ENCODE peak calls at places on chromosomes 2 and 18, in six cellular contexts. One of them, this sample, is unnamed.

GRCh38 chr2:80499095-80499494 is 194.5 kb upstream of the LRRTM1 start:
- DNase-seq in upper lobe of right lung: no peak
- DNase-seq in HCT116: peak; percentile 6
- DNase-seq in cardiac muscle cell: peak; percentile 75
- DNase-seq in GM13977: no peak
- DNase-seq in Peyer's patch: no peak
- DNase-seq in this sample: no peak

GRCh38 chr18:77407733-77408132 is 158.1 kb downstream of the GALR1 start:
- DNase-seq in upper lobe of right lung: no peak
- DNase-seq in HCT116: no peak
- DNase-seq in cardiac muscle cell: no peak
- DNase-seq in GM13977: no peak
- DNase-seq in Peyer's patch: no peak
- DNase-seq in this sample: no peak

GRCh38 chr2:180291060-180291459 is 284.0 kb upstream of the CWC22 start:
- DNase-seq in upper lobe of right lung: no peak
- DNase-seq in HCT116: peak; percentile 38
- DNase-seq in cardiac muscle cell: no peak
- DNase-seq in GM13977: no peak
- DNase-seq in Peyer's patch: no peak
- DNase-seq in this sample: no peak

GRCh38 chr2:42446503-42447271 is 47.1 kb downstream of the KCNG3 start:
- DNase-seq in upper lobe of right lung: no peak
- DNase-seq in HCT116: no peak
- DNase-seq in cardiac muscle cell: no peak
- DNase-seq in GM13977: no peak
- DNase-seq in Peyer's patch: no peak
- DNase-seq in this sample: no peak

GRCh38 chr2:8357738-8358137 is 324.1 kb upstream of the ID2 start:
- DNase-seq in upper lobe of right lung: no peak
- DNase-seq in HCT116: no peak
- DNase-seq in cardiac muscle cell: no peak
- DNase-seq in GM13977: no peak
- DNase-seq in Peyer's patch: no peak
- DNase-seq in this sample: no peak

GRCh38 chr18:42929857-42930256 is 185.6 kb downstream of the RIT2 start:
- DNase-seq in upper lobe of right lung: no peak
- DNase-seq in HCT116: no peak
- DNase-seq in cardiac muscle cell: no peak
- DNase-seq in GM13977: no peak
- DNase-seq in Peyer's patch: no peak
- DNase-seq in this sample: no peak

GRCh38 chr2:209523041-209523740 is 99.3 kb downstream of the MAP2 start:
- DNase-seq in upper lobe of right lung: no peak
- DNase-seq in HCT116: no peak
- DNase-seq in cardiac muscle cell: no peak
- DNase-seq in GM13977: no peak
- DNase-seq in Peyer's patch: no peak
- DNase-seq in this sample: no peak

GRCh38 chr18:8348051-8348450 is 261.2 kb upstream of the RAB12 start:
- DNase-seq in upper lobe of right lung: no peak
- DNase-seq in HCT116: no peak
- DNase-seq in cardiac muscle cell: no peak
- DNase-seq in GM13977: no peak
- DNase-seq in Peyer's patch: no peak
- DNase-seq in this sample: no peak

GRCh38 chr18:31610841-31611240 is 19.2 kb downstream of the TTR start:
- DNase-seq in upper lobe of right lung: no peak
- DNase-seq in HCT116: peak; percentile 13
- DNase-seq in cardiac muscle cell: peak; percentile 69
- DNase-seq in GM13977: no peak
- DNase-seq in Peyer's patch: peak; percentile 53
- DNase-seq in this sample: peak; percentile 31

GRCh38 chr2:60677376-60677775 is 78.7 kb upstream of the PAPOLG start:
- DNase-seq in upper lobe of right lung: no peak
- DNase-seq in HCT116: no peak
- DNase-seq in cardiac muscle cell: no peak
- DNase-seq in GM13977: no peak
- DNase-seq in Peyer's patch: no peak
- DNase-seq in this sample: no peak

GRCh38 chr2:223563462-223563861 is 38.7 kb downstream of the SCG2 start:
- DNase-seq in upper lobe of right lung: no peak
- DNase-seq in HCT116: peak; percentile 92
- DNase-seq in cardiac muscle cell: no peak
- DNase-seq in GM13977: no peak
- DNase-seq in Peyer's patch: no peak
- DNase-seq in this sample: peak; percentile 37

GRCh38 chr18:21513741-21514140 is 86.8 kb downstream of the ESCO1 start:
- DNase-seq in upper lobe of right lung: no peak
- DNase-seq in HCT116: no peak
- DNase-seq in cardiac muscle cell: no peak
- DNase-seq in GM13977: no peak
- DNase-seq in Peyer's patch: no peak
- DNase-seq in this sample: no peak
- TF ChIP-seq CTCF in upper lobe of right lung: no peak
- TF ChIP-seq CTCF in HCT116: no peak
- TF ChIP-seq CTCF in cardiac muscle cell: no peak
- TF ChIP-seq CTCF in GM13977: no peak
- TF ChIP-seq CTCF in Peyer's patch: no peak
- TF ChIP-seq CTCF in this sample: no peak

DNA sequence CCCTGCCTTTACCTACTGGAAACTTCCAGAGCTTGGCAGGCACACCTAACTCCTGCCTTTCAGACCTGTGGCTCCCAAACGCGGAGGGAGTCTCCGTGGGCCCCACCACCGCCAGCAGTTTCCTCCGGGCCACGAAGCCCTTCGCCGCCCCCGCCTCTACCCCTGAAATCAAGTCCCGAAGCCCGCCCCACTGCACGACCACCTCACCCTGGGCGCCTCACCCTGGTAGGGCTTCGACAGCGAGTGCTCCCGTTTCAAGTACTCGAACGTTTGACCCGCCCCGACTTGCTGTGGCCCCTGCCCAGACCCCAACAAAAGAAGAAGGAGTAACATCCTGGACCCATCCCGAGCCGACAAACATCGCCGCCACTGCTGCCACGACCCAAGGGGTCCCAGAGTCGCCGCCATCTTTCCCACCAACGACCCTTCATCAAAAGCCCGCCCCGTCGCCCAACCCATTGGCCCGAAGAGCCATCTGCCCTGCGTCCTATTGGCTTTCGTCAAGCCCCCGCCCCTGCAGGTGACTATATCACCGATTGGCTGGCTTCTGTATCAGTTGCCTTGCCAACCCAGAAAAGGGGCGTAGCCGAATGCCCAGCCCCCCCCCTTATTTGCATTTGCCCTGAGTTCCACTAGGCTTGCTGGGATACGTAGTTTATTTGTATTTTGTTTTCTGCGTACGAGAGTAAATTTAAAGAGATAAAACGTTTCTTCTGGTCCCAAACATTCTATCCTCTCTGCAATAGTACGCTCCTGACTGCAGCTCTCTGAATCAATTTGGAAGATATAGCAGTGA is at the start of gene LMAN2L:
- DNase-seq in upper lobe of right lung: peak; percentile 98
- DNase-seq in HCT116: peak; percentile 90
- DNase-seq in cardiac muscle cell: peak; percentile 99
- DNase-seq in GM13977: peak; percentile 93
- DNase-seq in Peyer's patch: peak; percentile 97
- DNase-seq in this sample: peak; percentile 97
- TF ChIP-seq CTCF in upper lobe of right lung: no peak
- TF ChIP-seq CTCF in HCT116: no peak
- TF ChIP-seq CTCF in cardiac muscle cell: no peak
- TF ChIP-seq CTCF in GM13977: peak; percentile 7
- TF ChIP-seq CTCF in Peyer's patch: no peak
- TF ChIP-seq CTCF in this sample: no peak

DNA sequence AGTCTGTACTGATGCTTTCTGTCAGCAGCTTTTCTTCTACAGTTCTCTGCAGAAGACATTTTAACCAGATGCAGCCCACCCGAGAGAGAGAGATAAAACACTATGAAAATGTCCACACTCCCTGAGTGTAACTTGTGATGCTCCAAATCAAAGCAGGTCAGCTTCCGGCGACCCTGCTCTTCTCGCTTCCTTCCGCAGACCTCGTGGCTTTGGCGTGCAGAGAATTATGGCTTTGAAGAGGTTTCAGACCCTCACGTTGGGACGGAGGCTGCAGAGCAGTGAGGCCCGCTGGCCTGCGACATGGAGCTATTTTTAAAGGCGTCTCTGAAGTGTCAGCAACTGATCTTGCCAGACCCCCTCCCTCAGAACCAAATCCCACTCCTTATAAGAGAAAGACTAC is 41.8 kb downstream of the TMEM163 start:
- DNase-seq in upper lobe of right lung: no peak
- DNase-seq in HCT116: no peak
- DNase-seq in cardiac muscle cell: peak; percentile 93
- DNase-seq in GM13977: no peak
- DNase-seq in Peyer's patch: no peak
- DNase-seq in this sample: no peak
- TF ChIP-seq CTCF in upper lobe of right lung: no peak
- TF ChIP-seq CTCF in HCT116: no peak
- TF ChIP-seq CTCF in cardiac muscle cell: no peak
- TF ChIP-seq CTCF in GM13977: no peak
- TF ChIP-seq CTCF in Peyer's patch: no peak
- TF ChIP-seq CTCF in this sample: no peak

GRCh38 chr2:96967436-96967835 is 18.9 kb downstream of the FAM178B start:
- DNase-seq in upper lobe of right lung: no peak
- DNase-seq in HCT116: no peak
- DNase-seq in cardiac muscle cell: no peak
- DNase-seq in GM13977: no peak
- DNase-seq in Peyer's patch: no peak
- DNase-seq in this sample: no peak
- TF ChIP-seq CTCF in upper lobe of right lung: no peak
- TF ChIP-seq CTCF in HCT116: no peak
- TF ChIP-seq CTCF in cardiac muscle cell: no peak
- TF ChIP-seq CTCF in GM13977: no peak
- TF ChIP-seq CTCF in Peyer's patch: no peak
- TF ChIP-seq CTCF in this sample: no peak

This sample was measured in Calu3.